ENCODE peak calls at places on chromosomes 16 and 17, in four cellular contexts. One of them, this sample, is unnamed.

GRCh38 chr16:56479469-56479868 is 28.1 kb downstream of the OGFOD1 start:
- DNase-seq in HL-60: no peak
- DNase-seq in K562: no peak
- DNase-seq in GM12878: no peak
- DNase-seq in this sample: no peak

GRCh38 chr17:47165137-47165536 is 24.0 kb downstream of the CDC27 start:
- DNase-seq in HL-60: no peak
- DNase-seq in K562: no peak
- DNase-seq in GM12878: no peak
- DNase-seq in this sample: no peak

GRCh38 chr17:77372444-77373297 is 231.9 kb downstream of the SEC14L1 start:
- DNase-seq in HL-60: peak; percentile 47
- DNase-seq in K562: peak; percentile 95
- DNase-seq in GM12878: no peak
- DNase-seq in this sample: peak; percentile 79

GRCh38 chr17:64778367-64779290 is 116.5 kb upstream of the SMURF2 start:
- DNase-seq in HL-60: no peak
- DNase-seq in K562: no peak
- DNase-seq in GM12878: no peak
- DNase-seq in this sample: no peak

GRCh38 chr16:13021996-13022395 is 120.6 kb downstream of the SHISA9 start:
- DNase-seq in HL-60: no peak
- DNase-seq in K562: no peak
- DNase-seq in GM12878: no peak
- DNase-seq in this sample: no peak

GRCh38 chr16:79912592-79913310 is 312.2 kb upstream of the MAF start:
- DNase-seq in HL-60: no peak
- DNase-seq in K562: no peak
- DNase-seq in GM12878: no peak
- DNase-seq in this sample: no peak

GRCh38 chr16:56970934-56971767 is 9.4 kb downstream of the CETP start:
- DNase-seq in HL-60: no peak
- DNase-seq in K562: no peak
- DNase-seq in GM12878: peak; percentile 80
- DNase-seq in this sample: no peak

GRCh38 chr17:79466562-79467350 is 144.1 kb downstream of the RBFOX3 start:
- DNase-seq in HL-60: no peak
- DNase-seq in K562: no peak
- DNase-seq in GM12878: no peak
- DNase-seq in this sample: no peak

GRCh38 chr16:72992142-72992601 is 55.8 kb downstream of the ZFHX3 start:
- DNase-seq in HL-60: no peak
- DNase-seq in K562: no peak
- DNase-seq in GM12878: no peak
- DNase-seq in this sample: no peak

GRCh38 chr17:38982858-38983746 is 15.9 kb upstream of the FBXO47 start:
- DNase-seq in HL-60: peak; percentile 23
- DNase-seq in K562: peak; percentile 42
- DNase-seq in GM12878: peak; percentile 19
- DNase-seq in this sample: peak; percentile 46

GRCh38 chr16:78639775-78640174 is 540.3 kb downstream of the WWOX start:
- DNase-seq in HL-60: no peak
- DNase-seq in K562: no peak
- DNase-seq in GM12878: no peak
- DNase-seq in this sample: no peak

GRCh38 chr16:12205378-12205777 is 228.8 kb downstream of the SNX29 start:
- DNase-seq in HL-60: no peak
- DNase-seq in K562: no peak
- DNase-seq in GM12878: no peak
- DNase-seq in this sample: no peak

GRCh38 chr17:82450357-82451106 is at the start of gene CYBC1:
- DNase-seq in HL-60: peak; percentile 87
- DNase-seq in K562: peak; percentile 90
- DNase-seq in GM12878: peak; percentile 63
- DNase-seq in this sample: peak; percentile 82

GRCh38 chr16:4515611-4516233 is 22.9 kb downstream of the CDIP1 start:
- DNase-seq in HL-60: no peak
- DNase-seq in K562: no peak
- DNase-seq in GM12878: peak; percentile 52
- DNase-seq in this sample: no peak

GRCh38 chr17:49343273-49343672 is 18.8 kb downstream of the ZNF652 start:
- DNase-seq in HL-60: no peak
- DNase-seq in K562: no peak
- DNase-seq in GM12878: no peak
- DNase-seq in this sample: no peak

GRCh38 chr16:67445441-67445912 is 14.6 kb downstream of the HSD11B2 start:
- DNase-seq in HL-60: no peak
- DNase-seq in K562: no peak
- DNase-seq in GM12878: no peak
- DNase-seq in this sample: no peak

GRCh38 chr17:76584427-76585047 is 1.1 kb downstream of the ST6GALNAC2 start:
- DNase-seq in HL-60: no peak
- DNase-seq in K562: no peak
- DNase-seq in GM12878: no peak
- DNase-seq in this sample: no peak

GRCh38 chr17:43831633-43832032 is 1.3 kb downstream of the MPP3 start:
- DNase-seq in HL-60: no peak
- DNase-seq in K562: no peak
- DNase-seq in GM12878: no peak
- DNase-seq in this sample: no peak

GRCh38 chr17:19996502-19996901 is 12.7 kb upstream of the SPECC1 start:
- DNase-seq in HL-60: no peak
- DNase-seq in K562: no peak
- DNase-seq in GM12878: no peak
- DNase-seq in this sample: no peak

GRCh38 chr16:17273142-17273561 is 197.6 kb downstream of the XYLT1 start:
- DNase-seq in HL-60: peak; percentile 66
- DNase-seq in K562: no peak
- DNase-seq in GM12878: no peak
- DNase-seq in this sample: no peak

GRCh38 chr16:4465977-4466779 is 8.2 kb downstream of the NMRAL1 start:
- DNase-seq in HL-60: peak; percentile 91
- DNase-seq in K562: no peak
- DNase-seq in GM12878: no peak
- DNase-seq in this sample: no peak

GRCh38 chr17:40564195-40564882 is 933 bp downstream of the CCR7 start:
- DNase-seq in HL-60: no peak
- DNase-seq in K562: no peak
- DNase-seq in GM12878: no peak
- DNase-seq in this sample: no peak

GRCh38 chr17:65345261-65346060 is 208.3 kb downstream of the RGS9 start:
- DNase-seq in HL-60: no peak
- DNase-seq in K562: no peak
- DNase-seq in GM12878: no peak
- DNase-seq in this sample: no peak

GRCh38 chr16:21590791-21591190 is 8.6 kb upstream of the METTL9 start:
- DNase-seq in HL-60: no peak
- DNase-seq in K562: no peak
- DNase-seq in GM12878: no peak
- DNase-seq in this sample: no peak

GRCh38 chr16:72198641-72199250 is 26.8 kb upstream of the PMFBP1 start:
- DNase-seq in HL-60: no peak
- DNase-seq in K562: no peak
- DNase-seq in GM12878: no peak
- DNase-seq in this sample: no peak

GRCh38 chr17:20986767-20987510 is 55.9 kb downstream of the USP22 start:
- DNase-seq in HL-60: no peak
- DNase-seq in K562: no peak
- DNase-seq in GM12878: no peak
- DNase-seq in this sample: no peak

GRCh38 chr16:2282262-2282661 is 14.3 kb upstream of the RNPS1 start:
- DNase-seq in HL-60: no peak
- DNase-seq in K562: no peak
- DNase-seq in GM12878: no peak
- DNase-seq in this sample: no peak

GRCh38 chr16:73323880-73324279 is 276.0 kb upstream of the ZFHX3 start:
- DNase-seq in HL-60: no peak
- DNase-seq in K562: no peak
- DNase-seq in GM12878: no peak
- DNase-seq in this sample: no peak

GRCh38 chr17:13088666-13089065 is 70.8 kb upstream of the ELAC2 start:
- DNase-seq in HL-60: no peak
- DNase-seq in K562: no peak
- DNase-seq in GM12878: no peak
- DNase-seq in this sample: no peak

GRCh38 chr17:47883589-47884426 is 12.2 kb upstream of the SP2 start:
- DNase-seq in HL-60: no peak
- DNase-seq in K562: no peak
- DNase-seq in GM12878: no peak
- DNase-seq in this sample: no peak

GRCh38 chr16:55297062-55297909 is 26.7 kb upstream of the IRX6 start:
- DNase-seq in HL-60: no peak
- DNase-seq in K562: no peak
- DNase-seq in GM12878: no peak
- DNase-seq in this sample: no peak

GRCh38 chr17:11336290-11336995 is 95.4 kb downstream of the SHISA6 start:
- DNase-seq in HL-60: no peak
- DNase-seq in K562: no peak
- DNase-seq in GM12878: no peak
- DNase-seq in this sample: no peak

GRCh38 chr17:17818088-17818526 is 18.7 kb downstream of the SREBF1 start:
- DNase-seq in HL-60: no peak
- DNase-seq in K562: peak; percentile 65
- DNase-seq in GM12878: no peak
- DNase-seq in this sample: peak; percentile 79

GRCh38 chr17:2713881-2714280 is 2.3 kb upstream of the CLUH start:
- DNase-seq in HL-60: no peak
- DNase-seq in K562: no peak
- DNase-seq in GM12878: no peak
- DNase-seq in this sample: no peak
- TF ChIP-seq POLR2AphosphoS5 in HL-60: no peak
- TF ChIP-seq POLR2AphosphoS5 in K562: no peak
- TF ChIP-seq POLR2AphosphoS5 in GM12878: no peak
- TF ChIP-seq POLR2AphosphoS5 in this sample: no peak

GRCh38 chr17:68585643-68586042 is 15.5 kb downstream of the FAM20A start:
- DNase-seq in HL-60: no peak
- DNase-seq in K562: no peak
- DNase-seq in GM12878: no peak
- DNase-seq in this sample: no peak

GRCh38 chr17:68588362-68588761 is 12.8 kb downstream of the FAM20A start:
- DNase-seq in HL-60: no peak
- DNase-seq in K562: no peak
- DNase-seq in GM12878: no peak
- DNase-seq in this sample: no peak

GRCh38 chr17:68589086-68589485 is 12.1 kb downstream of the FAM20A start:
- DNase-seq in HL-60: no peak
- DNase-seq in K562: no peak
- DNase-seq in GM12878: no peak
- DNase-seq in this sample: no peak

GRCh38 chr17:68587026-68587425 is 14.1 kb downstream of the FAM20A start:
- DNase-seq in HL-60: no peak
- DNase-seq in K562: no peak
- DNase-seq in GM12878: no peak
- DNase-seq in this sample: no peak

GRCh38 chr17:68587847-68588246 is 13.3 kb downstream of the FAM20A start:
- DNase-seq in HL-60: no peak
- DNase-seq in K562: no peak
- DNase-seq in GM12878: no peak
- DNase-seq in this sample: no peak
- TF ChIP-seq SPI1 in HL-60: no peak
- TF ChIP-seq SPI1 in K562: no peak
- TF ChIP-seq SPI1 in GM12878: no peak
- TF ChIP-seq SPI1 in this sample: no peak

DNA sequence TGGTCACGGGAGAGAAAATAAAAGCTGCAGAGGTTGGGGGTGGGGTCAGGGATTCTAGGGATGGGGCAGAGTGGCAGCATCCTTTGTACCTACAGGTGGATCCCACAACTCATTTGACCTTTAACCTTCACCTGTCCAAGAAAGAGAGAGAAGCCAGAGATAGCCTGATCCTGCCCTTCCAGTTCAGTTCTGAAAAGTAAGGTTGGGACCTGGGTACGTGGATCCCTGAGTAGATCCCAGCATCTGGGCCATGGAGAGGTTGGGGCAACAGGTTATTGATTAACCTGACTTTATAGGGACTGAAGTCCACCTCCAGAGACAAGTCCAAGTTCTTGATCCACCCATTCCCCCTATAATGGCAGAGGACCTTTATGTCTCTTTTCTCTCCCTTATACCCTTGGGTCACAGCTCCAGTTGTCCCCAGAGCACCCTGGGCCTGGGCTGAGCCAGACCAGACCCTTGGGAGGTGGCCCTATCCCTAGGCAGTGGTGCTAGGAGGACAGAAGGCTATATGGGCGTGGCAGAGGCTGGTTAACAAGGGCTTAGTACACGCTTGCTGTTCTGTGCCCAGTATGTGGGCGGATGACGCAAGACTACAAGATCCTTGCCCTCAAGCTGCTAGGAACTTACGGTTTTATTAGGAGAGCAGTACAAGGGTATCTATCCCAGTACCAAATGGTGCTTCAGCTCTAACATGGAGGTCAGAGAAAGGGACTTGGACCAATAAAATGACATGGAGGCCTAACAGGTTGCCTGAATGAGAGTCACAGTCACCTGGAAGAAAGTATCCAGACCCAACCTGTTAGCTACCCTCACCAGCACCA is 3.3 kb downstream of the CLDN7 start:
- DNase-seq in HL-60: no peak
- DNase-seq in K562: no peak
- DNase-seq in GM12878: no peak
- DNase-seq in this sample: no peak
- TF ChIP-seq POLR2AphosphoS5 in HL-60: no peak
- TF ChIP-seq POLR2AphosphoS5 in K562: no peak
- TF ChIP-seq POLR2AphosphoS5 in GM12878: no peak
- TF ChIP-seq POLR2AphosphoS5 in this sample: no peak

GRCh38 chr17:59492091-59492451 is 73.3 kb upstream of the DHX40 start:
- DNase-seq in HL-60: no peak
- DNase-seq in K562: no peak
- DNase-seq in GM12878: no peak
- DNase-seq in this sample: no peak
- TF ChIP-seq SPI1 in HL-60: no peak
- TF ChIP-seq SPI1 in K562: no peak
- TF ChIP-seq SPI1 in GM12878: no peak
- TF ChIP-seq SPI1 in this sample: no peak

GRCh38 chr16:89545831-89546574 is 14.5 kb upstream of the RPL13 start:
- DNase-seq in HL-60: no peak
- DNase-seq in K562: no peak
- DNase-seq in GM12878: no peak
- DNase-seq in this sample: no peak
- TF ChIP-seq POLR2AphosphoS5 in HL-60: no peak
- TF ChIP-seq POLR2AphosphoS5 in K562: no peak
- TF ChIP-seq POLR2AphosphoS5 in GM12878: no peak
- TF ChIP-seq POLR2AphosphoS5 in this sample: no peak

GRCh38 chr17:29368926-29369325 is 21.2 kb upstream of the TAOK1 start:
- DNase-seq in HL-60: no peak
- DNase-seq in K562: no peak
- DNase-seq in GM12878: no peak
- DNase-seq in this sample: no peak
- TF ChIP-seq SPI1 in HL-60: no peak
- TF ChIP-seq SPI1 in K562: no peak
- TF ChIP-seq SPI1 in GM12878: no peak
- TF ChIP-seq SPI1 in this sample: no peak